ENCODE peak calls at places on chromosomes 3 and 15, in nine cellular contexts. R is foreskin melanocyte; S is GM03348; Y is stimulated activated naive CD8-positive, alpha-beta T cell treated with anti-CD3 and anti-CD28 coated beads, Interleukin-15, amount 100 ng/mL, for 72 hours; B is T-helper 1 cell; M is foreskin fibroblast; U is aorta; H is NCI-H1092; N is GM10248. G is an unnamed sample.

GRCh38 chr15:28918141-28918983 is 32.6 kb downstream of the APBA2 start:
- DNase-seq in R (no peak), S (no peak), Y (no peak), B (no peak), M (no peak), U (peak), H (no peak), N (no peak), G (no peak)

GRCh38 chr3:144031938-144032337 is 60.3 kb downstream of the DIPK2A start:
- DNase-seq in R (peak), S (no peak), Y (no peak), B (no peak), M (peak), U (peak), H (no peak), N (no peak), G (no peak)

GRCh38 chr3:155581579-155581978 is 163.3 kb downstream of the PLCH1 start:
- DNase-seq in R (no peak), S (no peak), Y (no peak), B (no peak), M (no peak), U (no peak), H (no peak), N (no peak), G (no peak)

GRCh38 chr3:9147215-9147895 is 102.1 kb downstream of the SRGAP3 start:
- DNase-seq in R (no peak), S (no peak), Y (no peak), B (no peak), M (peak), U (no peak), H (no peak), N (no peak), G (no peak)

GRCh38 chr3:135161425-135161824 is 366.4 kb downstream of the EPHB1 start:
- DNase-seq in R (no peak), S (no peak), Y (no peak), B (no peak), M (no peak), U (no peak), H (no peak), N (no peak), G (no peak)

GRCh38 chr3:30681276-30682211 is 75.1 kb downstream of the TGFBR2 start:
- DNase-seq in R (no peak), S (peak), Y (no peak), B (no peak), M (peak), U (peak), H (no peak), N (no peak), G (no peak)

GRCh38 chr3:43243590-43244587 is 42.5 kb upstream of the SNRK start:
- DNase-seq in R (no peak), S (peak), Y (no peak), B (no peak), M (peak), U (no peak), H (no peak), N (no peak), G (no peak)

GRCh38 chr15:71093089-71094024 is 21.9 kb upstream of the THSD4 start:
- DNase-seq in R (no peak), S (peak), Y (no peak), B (no peak), M (peak), U (no peak), H (no peak), N (no peak), G (peak)

GRCh38 chr3:128297401-128298138 is 144.3 kb downstream of the EEFSEC start:
- DNase-seq in R (peak), S (no peak), Y (no peak), B (no peak), M (peak), U (no peak), H (no peak), N (no peak), G (no peak)

GRCh38 chr3:129952956-129953355 is 21.6 kb upstream of the TRH start:
- DNase-seq in R (no peak), S (no peak), Y (no peak), B (no peak), M (no peak), U (no peak), H (no peak), N (no peak), G (no peak)

GRCh38 chr15:28086175-28086703 is 12.9 kb downstream of the OCA2 start:
- DNase-seq in R (no peak), S (peak), Y (peak), B (no peak), M (peak), U (peak), H (peak), N (peak), G (no peak)

GRCh38 chr3:49906004-49906860 is 2.6 kb upstream of the MST1R start:
- DNase-seq in R (no peak), S (peak), Y (peak), B (no peak), M (peak), U (peak), H (no peak), N (peak), G (no peak)

GRCh38 chr3:116569611-116570010 is 124.3 kb upstream of the LSAMP start:
- DNase-seq in R (no peak), S (no peak), Y (no peak), B (no peak), M (peak), U (no peak), H (no peak), N (no peak), G (no peak)

GRCh38 chr3:156300929-156301806 is 180.8 kb downstream of the KCNAB1 start:
- DNase-seq in R (peak), S (no peak), Y (no peak), B (no peak), M (peak), U (no peak), H (no peak), N (no peak), G (no peak)

GRCh38 chr3:156819842-156820686 is 6.1 kb upstream of the LEKR1 start:
- DNase-seq in R (no peak), S (peak), Y (no peak), B (no peak), M (no peak), U (no peak), H (no peak), N (no peak), G (no peak)